ENCODE peak calls at places on chromosomes 7 and 10, in five cellular contexts. One of them, this sample, is unnamed.

GRCh38 chr10:20874261-20874660 is 22.9 kb downstream of the NEBL start:
- DNase-seq in M059J: no peak
- DNase-seq in NCI-H345: no peak
- DNase-seq in ACHN: no peak
- DNase-seq in hypothalamus: no peak
- DNase-seq in this sample: no peak

GRCh38 chr10:63758080-63758479 is 236.9 kb downstream of the REEP3 start:
- DNase-seq in M059J: peak; percentile 24
- DNase-seq in NCI-H345: no peak
- DNase-seq in ACHN: no peak
- DNase-seq in hypothalamus: no peak
- DNase-seq in this sample: no peak

GRCh38 chr7:92436843-92437445 is 10.3 kb upstream of the GATAD1 start:
- DNase-seq in M059J: no peak
- DNase-seq in NCI-H345: no peak
- DNase-seq in ACHN: no peak
- DNase-seq in hypothalamus: no peak
- DNase-seq in this sample: no peak

GRCh38 chr10:97356318-97356914 is 21.9 kb upstream of the FRAT2 start:
- DNase-seq in M059J: no peak
- DNase-seq in NCI-H345: no peak
- DNase-seq in ACHN: no peak
- DNase-seq in hypothalamus: no peak
- DNase-seq in this sample: no peak

GRCh38 chr7:42174391-42174848 is 62.6 kb downstream of the GLI3 start:
- DNase-seq in M059J: no peak
- DNase-seq in NCI-H345: no peak
- DNase-seq in ACHN: no peak
- DNase-seq in hypothalamus: no peak
- DNase-seq in this sample: no peak

GRCh38 chr7:101953248-101953819 is 135.9 kb downstream of the CUX1 start:
- DNase-seq in M059J: no peak
- DNase-seq in NCI-H345: no peak
- DNase-seq in ACHN: no peak
- DNase-seq in hypothalamus: no peak
- DNase-seq in this sample: no peak

GRCh38 chr7:155002411-155003214 is at the start of gene PAXIP1:
- DNase-seq in M059J: peak; percentile 44
- DNase-seq in NCI-H345: peak; percentile 73
- DNase-seq in ACHN: peak; percentile 75
- DNase-seq in hypothalamus: peak; percentile 59
- DNase-seq in this sample: peak; percentile 90

GRCh38 chr10:111081595-111081994 is 4.8 kb downstream of the ADRA2A start:
- DNase-seq in M059J: no peak
- DNase-seq in NCI-H345: no peak
- DNase-seq in ACHN: no peak
- DNase-seq in hypothalamus: no peak
- DNase-seq in this sample: no peak

GRCh38 chr10:114703377-114704125 is 45.5 kb upstream of the ABLIM1 start:
- DNase-seq in M059J: peak; percentile 40
- DNase-seq in NCI-H345: peak; percentile 33
- DNase-seq in ACHN: peak; percentile 64
- DNase-seq in hypothalamus: no peak
- DNase-seq in this sample: no peak

GRCh38 chr10:64283621-64284020 is 762.4 kb downstream of the REEP3 start:
- DNase-seq in M059J: no peak
- DNase-seq in NCI-H345: no peak
- DNase-seq in ACHN: no peak
- DNase-seq in hypothalamus: no peak
- DNase-seq in this sample: no peak

GRCh38 chr7:156612930-156613329 is 27.6 kb upstream of the RNF32 start:
- DNase-seq in M059J: no peak
- DNase-seq in NCI-H345: no peak
- DNase-seq in ACHN: no peak
- DNase-seq in hypothalamus: no peak
- DNase-seq in this sample: no peak

GRCh38 chr7:148939128-148939747 is 55.1 kb upstream of the EZH2 start:
- DNase-seq in M059J: no peak
- DNase-seq in NCI-H345: no peak
- DNase-seq in ACHN: no peak
- DNase-seq in hypothalamus: no peak
- DNase-seq in this sample: no peak

GRCh38 chr10:126243976-126244375 is 144.3 kb downstream of the ADAM12 start:
- DNase-seq in M059J: peak; percentile 97
- DNase-seq in NCI-H345: no peak
- DNase-seq in ACHN: no peak
- DNase-seq in hypothalamus: no peak
- DNase-seq in this sample: no peak

GRCh38 chr7:126447984-126448383 is 804.8 kb downstream of the GRM8 start:
- DNase-seq in M059J: no peak
- DNase-seq in NCI-H345: no peak
- DNase-seq in ACHN: no peak
- DNase-seq in hypothalamus: no peak
- DNase-seq in this sample: no peak

GRCh38 chr7:92633211-92633906 is 43.2 kb upstream of the FAM133B start:
- DNase-seq in M059J: peak; percentile 99
- DNase-seq in NCI-H345: peak; percentile 23
- DNase-seq in ACHN: peak; percentile 93
- DNase-seq in hypothalamus: no peak
- DNase-seq in this sample: no peak

GRCh38 chr7:132764762-132765161 is 188.5 kb upstream of the PLXNA4 start:
- DNase-seq in M059J: peak; percentile 82
- DNase-seq in NCI-H345: no peak
- DNase-seq in ACHN: no peak
- DNase-seq in hypothalamus: no peak
- DNase-seq in this sample: no peak

GRCh38 chr7:133746847-133747246 is 380.3 kb upstream of the LRGUK start:
- DNase-seq in M059J: no peak
- DNase-seq in NCI-H345: no peak
- DNase-seq in ACHN: no peak
- DNase-seq in hypothalamus: no peak
- DNase-seq in this sample: no peak

GRCh38 chr10:50637003-50637579 is 13.3 kb upstream of the SGMS1 start:
- DNase-seq in M059J: peak; percentile 30
- DNase-seq in NCI-H345: no peak
- DNase-seq in ACHN: no peak
- DNase-seq in hypothalamus: no peak
- DNase-seq in this sample: no peak

GRCh38 chr10:69337312-69338132 is 59.2 kb downstream of the HK1 start:
- DNase-seq in M059J: peak; percentile 70
- DNase-seq in NCI-H345: peak; percentile 65
- DNase-seq in ACHN: no peak
- DNase-seq in hypothalamus: no peak
- DNase-seq in this sample: no peak

GRCh38 chr10:121495719-121496118 is 102.5 kb downstream of the FGFR2 start:
- DNase-seq in M059J: no peak
- DNase-seq in NCI-H345: no peak
- DNase-seq in ACHN: no peak
- DNase-seq in hypothalamus: no peak
- DNase-seq in this sample: no peak